ENCODE peak calls at places on chromosomes 11 and 22, in eight cellular contexts. V, U, Y, D, S, A, I and P are unnamed samples.
A peak's percentile ranks its signal among the peaks of the same experiment; 100 is the strongest.

GRCh38 chr11:129590030-129590752 is 214.5 kb downstream of the BARX2 start:
- DNase-seq in D (no peak), Y (no peak), S (no peak), A (no peak), I (no peak), U (no peak), V (no peak), P (no peak)

GRCh38 chr22:49025791-49026475 is 801.7 kb downstream of the BRD1 start:
- DNase-seq in Y (no peak), V (no peak), I (no peak), U (no peak), S (no peak), A (no peak), D (no peak), P (no peak)

GRCh38 chr22:27416553-27417427 is 384.8 kb downstream of the MN1 start:
- DNase-seq in I (peak; percentile 96), V (no peak), D (no peak), U (no peak), A (peak; percentile 98), Y (no peak), S (no peak), P (no peak)

GRCh38 chr22:41217553-41218157 is 12.5 kb downstream of the L3MBTL2 start:
- DNase-seq in D (peak; percentile 72), A (no peak), Y (peak; percentile 67), V (no peak), I (peak; percentile 58), U (peak; percentile 58), S (peak; percentile 58), P (peak; percentile 68)

GRCh38 chr22:27642104-27642800 is 159.3 kb downstream of the MN1 start:
- DNase-seq in Y (no peak), V (no peak), U (peak; percentile 91), I (no peak), A (no peak), S (no peak), D (no peak), P (no peak)

GRCh38 chr11:64415996-64416728 is 57.2 kb downstream of the RPS6KA4 start:
- DNase-seq in V (no peak), S (no peak), Y (peak; percentile 42), A (no peak), D (no peak), I (no peak), U (no peak), P (no peak)

GRCh38 chr11:11620966-11621880 is 582 bp downstream of the GALNT18 start:
- DNase-seq in D (peak; percentile 56), A (peak; percentile 51), U (peak; percentile 27), I (no peak), Y (peak; percentile 76), S (peak; percentile 39), V (no peak), P (peak; percentile 72)

GRCh38 chr22:48098243-48098935 is 1335.9 kb downstream of the TBC1D22A start:
- DNase-seq in S (no peak), D (peak; percentile 97), V (no peak), A (no peak), U (no peak), Y (peak; percentile 95), I (no peak), P (peak; percentile 93)

GRCh38 chr11:45278721-45279120 is 7.4 kb downstream of the SYT13 start:
- DNase-seq in I (no peak), V (no peak), A (peak; percentile 16), S (no peak), U (no peak), Y (peak; percentile 29), D (no peak), P (no peak)

GRCh38 chr11:26229270-26229669 is 102.7 kb upstream of the ANO3 start:
- DNase-seq in D (no peak), Y (no peak), S (no peak), I (peak; percentile 30), A (no peak), V (no peak), U (no peak), P (no peak)

GRCh38 chr11:7019500-7020182 is 505 bp downstream of the ZNF214 start:
- DNase-seq in A (no peak), D (no peak), I (no peak), U (peak; percentile 42), S (peak; percentile 23), Y (no peak), V (no peak), P (peak; percentile 25)

GRCh38 chr11:94648789-94649188 is 81.6 kb downstream of the PIWIL4 start:
- DNase-seq in Y (no peak), I (no peak), V (no peak), D (no peak), U (no peak), S (no peak), A (no peak), P (no peak)

GRCh38 chr11:18934195-18934808 is 4.9 kb downstream of the MRGPRX1 start:
- DNase-seq in I (no peak), Y (no peak), A (no peak), D (no peak), S (no peak), U (no peak), V (peak; percentile 0), P (no peak)

GRCh38 chr11:10701982-10702381 is 8.4 kb upstream of the IRAG1 start:
- DNase-seq in V (no peak), U (no peak), S (no peak), Y (no peak), D (no peak), A (no peak), I (no peak), P (no peak)

GRCh38 chr22:28943501-28943879 is 60.1 kb downstream of the ZNRF3 start:
- DNase-seq in A (no peak), I (no peak), D (no peak), U (no peak), Y (no peak), S (peak; percentile 34), V (no peak), P (no peak)

GRCh38 chr22:44891791-44892190 is 118.0 kb downstream of the PHF21B start:
- DNase-seq in V (no peak), I (no peak), A (no peak), U (no peak), S (no peak), D (no peak), Y (no peak), P (no peak)

GRCh38 chr11:96145163-96145585 is 197.8 kb downstream of the MAML2 start:
- DNase-seq in D (no peak), U (no peak), S (no peak), Y (no peak), I (no peak), A (no peak), V (no peak), P (no peak)

GRCh38 chr11:116696381-116696941 is 76.3 kb downstream of the BUD13 start:
- DNase-seq in V (no peak), S (no peak), U (peak; percentile 37), A (no peak), I (peak; percentile 44), D (no peak), Y (no peak), P (no peak)

GRCh38 chr11:14454861-14455632 is 44.6 kb downstream of the COPB1 start:
- DNase-seq in Y (peak; percentile 59), S (no peak), I (no peak), V (no peak), U (no peak), D (no peak), A (no peak), P (peak; percentile 31)

GRCh38 chr11:68480193-68480592 is 19.6 kb downstream of the PPP6R3 start:
- DNase-seq in U (no peak), A (no peak), S (no peak), I (no peak), D (no peak), Y (no peak), V (no peak), P (no peak)

GRCh38 chr11:100676901-100677300 is 10.2 kb upstream of the ARHGAP42 start:
- DNase-seq in D (no peak), A (no peak), U (no peak), V (no peak), S (no peak), Y (no peak), I (no peak), P (no peak)

GRCh38 chr22:21047730-21048129 is 2.0 kb downstream of the LRRC74B start:
- DNase-seq in A (no peak), D (no peak), V (no peak), I (no peak), S (no peak), Y (no peak), U (no peak), P (no peak)